ENCODE peak calls at places on chromosomes 7 and 10, in four cellular contexts. One of them, this sample, is unnamed.

GRCh38 chr7:70456729-70457128 is 675.2 kb upstream of the GALNT17 start:
- DNase-seq in memory B cell: no peak
- DNase-seq in activated T-helper 1 cell treated with anti-CD3 and anti-CD28 coated beads, Interleukin-12 subunit alpha, Interleukin-12 subunit beta, Interleukin-2, Interleukin-4 antibody, amounts not matched to agents 30 ng/mL and 10 ng/mL and 1 ng/mL, durations not matched to agents 14 hours and 24 hours and 36 hours: no peak
- DNase-seq in Calu3: no peak
- DNase-seq in this sample: no peak

GRCh38 chr7:151409555-151410404 is at the start of gene WDR86:
- DNase-seq in memory B cell: no peak
- DNase-seq in activated T-helper 1 cell treated with anti-CD3 and anti-CD28 coated beads, Interleukin-12 subunit alpha, Interleukin-12 subunit beta, Interleukin-2, Interleukin-4 antibody, amounts not matched to agents 30 ng/mL and 10 ng/mL and 1 ng/mL, durations not matched to agents 14 hours and 24 hours and 36 hours: no peak
- DNase-seq in Calu3: no peak
- DNase-seq in this sample: no peak

GRCh38 chr10:98814459-98814858 is 367.7 kb upstream of the HPS1 start:
- DNase-seq in memory B cell: no peak
- DNase-seq in activated T-helper 1 cell treated with anti-CD3 and anti-CD28 coated beads, Interleukin-12 subunit alpha, Interleukin-12 subunit beta, Interleukin-2, Interleukin-4 antibody, amounts not matched to agents 30 ng/mL and 10 ng/mL and 1 ng/mL, durations not matched to agents 14 hours and 24 hours and 36 hours: no peak
- DNase-seq in Calu3: no peak
- DNase-seq in this sample: no peak

GRCh38 chr10:120495226-120495625 is 38.2 kb downstream of the PLPP4 start:
- DNase-seq in memory B cell: no peak
- DNase-seq in activated T-helper 1 cell treated with anti-CD3 and anti-CD28 coated beads, Interleukin-12 subunit alpha, Interleukin-12 subunit beta, Interleukin-2, Interleukin-4 antibody, amounts not matched to agents 30 ng/mL and 10 ng/mL and 1 ng/mL, durations not matched to agents 14 hours and 24 hours and 36 hours: no peak
- DNase-seq in Calu3: no peak
- DNase-seq in this sample: no peak

GRCh38 chr7:1705856-1706255 is 35.8 kb downstream of the ELFN1 start:
- DNase-seq in memory B cell: no peak
- DNase-seq in activated T-helper 1 cell treated with anti-CD3 and anti-CD28 coated beads, Interleukin-12 subunit alpha, Interleukin-12 subunit beta, Interleukin-2, Interleukin-4 antibody, amounts not matched to agents 30 ng/mL and 10 ng/mL and 1 ng/mL, durations not matched to agents 14 hours and 24 hours and 36 hours: no peak
- DNase-seq in Calu3: no peak
- DNase-seq in this sample: peak; percentile 6

GRCh38 chr7:47664650-47665049 is 82.7 kb upstream of the TNS3 start:
- DNase-seq in memory B cell: no peak
- DNase-seq in activated T-helper 1 cell treated with anti-CD3 and anti-CD28 coated beads, Interleukin-12 subunit alpha, Interleukin-12 subunit beta, Interleukin-2, Interleukin-4 antibody, amounts not matched to agents 30 ng/mL and 10 ng/mL and 1 ng/mL, durations not matched to agents 14 hours and 24 hours and 36 hours: no peak
- DNase-seq in Calu3: no peak
- DNase-seq in this sample: no peak

GRCh38 chr7:44320794-44321371 is 4.5 kb downstream of the CAMK2B start:
- DNase-seq in memory B cell: no peak
- DNase-seq in activated T-helper 1 cell treated with anti-CD3 and anti-CD28 coated beads, Interleukin-12 subunit alpha, Interleukin-12 subunit beta, Interleukin-2, Interleukin-4 antibody, amounts not matched to agents 30 ng/mL and 10 ng/mL and 1 ng/mL, durations not matched to agents 14 hours and 24 hours and 36 hours: no peak
- DNase-seq in Calu3: no peak
- DNase-seq in this sample: no peak

GRCh38 chr10:110857265-110858158 is 14.2 kb upstream of the PDCD4 start:
- DNase-seq in memory B cell: no peak
- DNase-seq in activated T-helper 1 cell treated with anti-CD3 and anti-CD28 coated beads, Interleukin-12 subunit alpha, Interleukin-12 subunit beta, Interleukin-2, Interleukin-4 antibody, amounts not matched to agents 30 ng/mL and 10 ng/mL and 1 ng/mL, durations not matched to agents 14 hours and 24 hours and 36 hours: no peak
- DNase-seq in Calu3: no peak
- DNase-seq in this sample: no peak

GRCh38 chr10:72255977-72256729 is 17.6 kb upstream of the DDIT4 start:
- DNase-seq in memory B cell: no peak
- DNase-seq in activated T-helper 1 cell treated with anti-CD3 and anti-CD28 coated beads, Interleukin-12 subunit alpha, Interleukin-12 subunit beta, Interleukin-2, Interleukin-4 antibody, amounts not matched to agents 30 ng/mL and 10 ng/mL and 1 ng/mL, durations not matched to agents 14 hours and 24 hours and 36 hours: no peak
- DNase-seq in Calu3: no peak
- DNase-seq in this sample: no peak

GRCh38 chr10:12241810-12242529 is 46.0 kb downstream of the CDC123 start:
- DNase-seq in memory B cell: no peak
- DNase-seq in activated T-helper 1 cell treated with anti-CD3 and anti-CD28 coated beads, Interleukin-12 subunit alpha, Interleukin-12 subunit beta, Interleukin-2, Interleukin-4 antibody, amounts not matched to agents 30 ng/mL and 10 ng/mL and 1 ng/mL, durations not matched to agents 14 hours and 24 hours and 36 hours: no peak
- DNase-seq in Calu3: no peak
- DNase-seq in this sample: peak; percentile 62

GRCh38 chr7:4803397-4804241 is 28.2 kb downstream of the AP5Z1 start:
- DNase-seq in memory B cell: no peak
- DNase-seq in activated T-helper 1 cell treated with anti-CD3 and anti-CD28 coated beads, Interleukin-12 subunit alpha, Interleukin-12 subunit beta, Interleukin-2, Interleukin-4 antibody, amounts not matched to agents 30 ng/mL and 10 ng/mL and 1 ng/mL, durations not matched to agents 14 hours and 24 hours and 36 hours: no peak
- DNase-seq in Calu3: no peak
- DNase-seq in this sample: no peak

GRCh38 chr10:118102116-118102515 is 55.4 kb upstream of the RAB11FIP2 start:
- DNase-seq in memory B cell: no peak
- DNase-seq in activated T-helper 1 cell treated with anti-CD3 and anti-CD28 coated beads, Interleukin-12 subunit alpha, Interleukin-12 subunit beta, Interleukin-2, Interleukin-4 antibody, amounts not matched to agents 30 ng/mL and 10 ng/mL and 1 ng/mL, durations not matched to agents 14 hours and 24 hours and 36 hours: no peak
- DNase-seq in Calu3: no peak
- DNase-seq in this sample: no peak

GRCh38 chr7:70569335-70569819 is 562.6 kb upstream of the GALNT17 start:
- DNase-seq in memory B cell: no peak
- DNase-seq in activated T-helper 1 cell treated with anti-CD3 and anti-CD28 coated beads, Interleukin-12 subunit alpha, Interleukin-12 subunit beta, Interleukin-2, Interleukin-4 antibody, amounts not matched to agents 30 ng/mL and 10 ng/mL and 1 ng/mL, durations not matched to agents 14 hours and 24 hours and 36 hours: no peak
- DNase-seq in Calu3: no peak
- DNase-seq in this sample: no peak

GRCh38 chr10:131475043-131475442 is 163.5 kb upstream of the TCERG1L start:
- DNase-seq in memory B cell: no peak
- DNase-seq in activated T-helper 1 cell treated with anti-CD3 and anti-CD28 coated beads, Interleukin-12 subunit alpha, Interleukin-12 subunit beta, Interleukin-2, Interleukin-4 antibody, amounts not matched to agents 30 ng/mL and 10 ng/mL and 1 ng/mL, durations not matched to agents 14 hours and 24 hours and 36 hours: no peak
- DNase-seq in Calu3: no peak
- DNase-seq in this sample: no peak

GRCh38 chr10:52814506-52814905 is 41.9 kb upstream of the MBL2 start:
- DNase-seq in memory B cell: no peak
- DNase-seq in activated T-helper 1 cell treated with anti-CD3 and anti-CD28 coated beads, Interleukin-12 subunit alpha, Interleukin-12 subunit beta, Interleukin-2, Interleukin-4 antibody, amounts not matched to agents 30 ng/mL and 10 ng/mL and 1 ng/mL, durations not matched to agents 14 hours and 24 hours and 36 hours: no peak
- DNase-seq in Calu3: no peak
- DNase-seq in this sample: no peak